ENCODE peak calls at places on chromosomes 3 and 15, in seven cellular contexts. M is osteoblast, B is endodermal cell, T is left lung, F is psoas muscle, Y is tibial artery, J is dorsolateral prefrontal cortex. G is an unnamed sample.

GRCh38 chr3:69675773-69676660 is 63.2 kb upstream of the MITF start:
- DNase-seq in T (no peak), M (no peak), J (no peak), B (no peak), F (no peak), Y (no peak), G (no peak)

GRCh38 chr3:160450846-160451245 is 1.3 kb upstream of the TRIM59 start:
- DNase-seq in Y (no peak), B (no peak), J (no peak), F (no peak), T (no peak), M (peak; percentile 92), G (no peak)

GRCh38 chr3:12343091-12343494 is 54.2 kb downstream of the PPARG start:
- DNase-seq in T (no peak), B (no peak), J (no peak), M (no peak), Y (no peak), F (no peak), G (no peak)

GRCh38 chr3:177231237-177231636 is 34.0 kb upstream of the TBL1XR1 start:
- DNase-seq in F (no peak), B (no peak), J (no peak), M (no peak), Y (no peak), T (no peak), G (no peak)

GRCh38 chr15:40793216-40793989 is 13.5 kb upstream of the ZFYVE19 start:
- DNase-seq in Y (no peak), F (peak; percentile 36), J (no peak), T (no peak), B (no peak), M (peak; percentile 53), G (no peak)

GRCh38 chr15:101031203-101031602 is 112.0 kb downstream of the LRRK1 start:
- DNase-seq in F (no peak), Y (peak; percentile 28), T (no peak), J (no peak), M (peak; percentile 19), B (peak; percentile 17), G (peak; percentile 1)

GRCh38 chr15:60363024-60363674 is 34.6 kb downstream of the ANXA2 start:
- DNase-seq in M (peak; percentile 90), B (peak; percentile 13), Y (no peak), T (no peak), J (no peak), F (no peak), G (no peak)

GRCh38 chr3:58683001-58683845 is 16.6 kb upstream of the FAM3D start:
- DNase-seq in M (peak; percentile 44), F (no peak), Y (no peak), J (peak; percentile 49), B (no peak), T (no peak), G (peak; percentile 43)

GRCh38 chr3:18087963-18088362 is 337.2 kb downstream of the SATB1 start:
- DNase-seq in B (no peak), M (no peak), T (no peak), Y (no peak), F (no peak), J (no peak), G (no peak)

GRCh38 chr3:148809835-148810234 is 17.8 kb upstream of the CPB1 start:
- DNase-seq in T (no peak), M (no peak), F (no peak), J (no peak), Y (no peak), B (no peak), G (no peak)

GRCh38 chr3:101531473-101532086 is 18.6 kb upstream of the SENP7 start:
- DNase-seq in Y (no peak), J (no peak), B (no peak), M (no peak), F (no peak), T (no peak), G (no peak)

GRCh38 chr15:93748710-93749109 is 482.7 kb upstream of the MCTP2 start:
- DNase-seq in Y (no peak), M (no peak), J (no peak), F (no peak), B (no peak), T (no peak), G (no peak)

GRCh38 chr15:97745481-97746071 is 214.9 kb upstream of the ARRDC4 start:
- DNase-seq in B (peak; percentile 86), T (no peak), J (no peak), Y (no peak), M (no peak), F (no peak), G (peak; percentile 41)

GRCh38 chr3:150495149-150495548 is 51.1 kb downstream of the SERP1 start:
- DNase-seq in Y (no peak), F (no peak), B (no peak), T (no peak), M (no peak), J (no peak), G (no peak)

GRCh38 chr3:52481819-52482521 is 13.2 kb upstream of the STAB1 start:
- DNase-seq in F (peak; percentile 33), T (peak; percentile 77), J (no peak), M (peak; percentile 93), Y (no peak), B (peak; percentile 94), G (peak; percentile 70)

GRCh38 chr3:108175352-108175751 is 46.9 kb downstream of the IFT57 start:
- DNase-seq in M (no peak), T (no peak), J (no peak), F (no peak), Y (no peak), B (no peak), G (no peak)

GRCh38 chr3:65492249-65492648 is 546.5 kb downstream of the MAGI1 start:
- DNase-seq in B (no peak), J (no peak), M (no peak), T (no peak), F (no peak), Y (no peak), G (no peak)

GRCh38 chr3:158330820-158331219 is 220.9 kb downstream of the RSRC1 start:
- DNase-seq in B (no peak), T (no peak), F (no peak), M (no peak), Y (no peak), J (no peak), G (no peak)

GRCh38 chr3:27717200-27717852 is 4.8 kb downstream of the EOMES start:
- DNase-seq in T (peak; percentile 37), J (no peak), Y (no peak), B (peak; percentile 44), M (no peak), F (no peak), G (no peak)

GRCh38 chr3:45582407-45582806 is 12.1 kb upstream of the LIMD1 start:
- DNase-seq in Y (no peak), B (no peak), F (no peak), J (no peak), T (no peak), M (no peak), G (no peak)

GRCh38 chr15:66948294-66948693 is 117.1 kb upstream of the SMAD3 start:
- DNase-seq in M (no peak), F (no peak), J (no peak), T (no peak), B (no peak), Y (peak; percentile 49), G (no peak)

GRCh38 chr3:159380891-159381290 is 579.0 kb downstream of the MFSD1 start:
- DNase-seq in J (no peak), B (no peak), Y (no peak), F (no peak), M (peak; percentile 1), T (no peak), G (no peak)

GRCh38 chr3:39146083-39146501 is 7.3 kb downstream of the CSRNP1 start:
- DNase-seq in J (no peak), M (no peak), B (peak; percentile 49), Y (peak; percentile 79), F (no peak), T (no peak), G (no peak)

GRCh38 chr3:39147374-39147709 is 6.0 kb downstream of the CSRNP1 start:
- DNase-seq in M (no peak), J (no peak), T (no peak), F (no peak), Y (no peak), B (no peak), G (no peak)

GRCh38 chr3:39148116-39149058 is 5.0 kb downstream of the CSRNP1 start:
- DNase-seq in T (no peak), Y (peak; percentile 61), F (no peak), J (no peak), M (no peak), B (peak; percentile 52), G (peak; percentile 90)

GRCh38 chr3:39147711-39148115 is 5.7 kb downstream of the CSRNP1 start:
- DNase-seq in Y (peak; percentile 72), J (no peak), M (no peak), F (no peak), T (no peak), B (peak; percentile 72), G (peak; percentile 52)

GRCh38 chr3:39146611-39147373 is 6.6 kb downstream of the CSRNP1 start:
- DNase-seq in M (peak; percentile 98), J (peak; percentile 38), Y (peak; percentile 94), B (peak; percentile 72), F (peak; percentile 91), T (peak; percentile 94), G (peak; percentile 58)
- H3K27ac ChIP-seq in M (peak overlapping the region; percentile 84), J (peak overlapping the region; percentile 94), Y (peak overlapping the region; percentile 98), B (peak overlapping the region; percentile 39), F (peak overlapping the region; percentile 99), T (peak overlapping the region; percentile 89), G (peak overlapping the region; percentile 87)

GRCh38 chr3:134873789-134874188 is 78.7 kb downstream of the EPHB1 start:
- DNase-seq in B (no peak), Y (no peak), F (no peak), J (no peak), M (no peak), T (no peak), G (no peak)
- TF ChIP-seq CTCF in B (no peak), Y (no peak), F (no peak), J (no peak), M (no peak), T (no peak), G (no peak)

GRCh38 chr3:169477790-169478189 is 185.7 kb downstream of the MECOM start:
- DNase-seq in J (no peak), M (no peak), Y (no peak), F (no peak), T (no peak), B (no peak), G (no peak)
- H3K27ac ChIP-seq in J (no peak overlapping the region), M (no peak overlapping the region), Y (no peak overlapping the region), F (no peak overlapping the region), T (no peak overlapping the region), B (no peak overlapping the region), G (no peak overlapping the region)

GRCh38 chr15:33735143-33735542 is 233.2 kb upstream of the CHRM5 start:
- DNase-seq in F (no peak), Y (no peak), J (no peak), M (no peak), B (no peak), T (no peak), G (no peak)

GRCh38 chr15:33730815-33731214 is 237.5 kb upstream of the CHRM5 start:
- DNase-seq in Y (no peak), M (no peak), B (no peak), J (no peak), F (no peak), T (no peak), G (no peak)

GRCh38 chr15:33724321-33725036 is 243.8 kb upstream of the CHRM5 start:
- DNase-seq in B (no peak), T (no peak), Y (no peak), J (no peak), F (no peak), M (no peak), G (no peak)

DNA sequence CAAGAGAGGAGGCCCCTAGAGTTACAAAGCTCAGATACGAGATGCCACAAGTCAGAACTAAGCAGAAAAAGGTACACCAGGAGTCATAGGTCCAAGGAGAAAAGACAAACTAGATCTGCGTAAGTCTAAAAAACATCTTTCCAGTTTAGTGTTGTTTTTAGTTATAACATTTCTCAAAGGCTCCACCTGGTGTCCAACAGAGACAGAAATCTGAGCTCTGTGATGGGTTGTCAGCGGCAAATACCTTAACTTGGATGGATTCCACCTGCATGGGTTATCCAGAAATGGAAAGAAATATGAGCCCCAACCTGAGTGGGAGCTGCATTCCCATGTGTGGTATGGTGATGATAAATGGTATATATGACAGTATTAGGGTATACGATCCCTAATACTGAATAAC is 238.6 kb upstream of the CHRM5 start:
- DNase-seq in J (no peak), Y (no peak), T (no peak), M (no peak), B (no peak), F (no peak), G (no peak)
- TF ChIP-seq CTCF in J (no peak), Y (no peak), T (no peak), M (peak; percentile 32), B (peak; percentile 47), F (peak; percentile 8), G (peak; percentile 24)

G was measured in WERI-Rb-1.